ENCODE peak calls at places on chromosome 18, in ten cellular contexts. B is left cardiac atrium; U is left lobe of liver; O is cerebellum; H is COLO829; I is tibial nerve; R is sigmoid colon; Q is Calu3; M is AG09319; D is stimulated activated CD4-positive, alpha-beta T cell treated with anti-CD3 and anti-CD28 coated beads, Interleukin-1b, Interleukin-23, amount 100 ng/mL, for 4 hours. L is an unnamed sample.

GRCh38 chr18:13258792-13259385 is 40.3 kb downstream of the LDLRAD4 start:
- DNase-seq in B (no peak), U (peak), O (peak), H (no peak), I (no peak), R (no peak), Q (no peak), M (no peak), D (no peak), L (no peak)

GRCh38 chr18:40469851-40470250 is 1485.2 kb upstream of the PIK3C3 start:
- DNase-seq in B (no peak), U (no peak), O (peak), H (no peak), I (no peak), R (no peak), Q (no peak), M (no peak), D (no peak), L (no peak)

GRCh38 chr18:74742573-74742972 is 144.9 kb downstream of the ZNF407 start:
- DNase-seq in B (no peak), U (no peak), O (no peak), H (no peak), I (no peak), R (no peak), Q (no peak), M (no peak), D (no peak), L (no peak)

GRCh38 chr18:62551972-62552513 is 29.2 kb downstream of the ZCCHC2 start:
- DNase-seq in B (no peak), U (no peak), O (no peak), H (no peak), I (no peak), R (no peak), Q (no peak), M (no peak), D (no peak), L (no peak)

GRCh38 chr18:34971313-34971712 is 69.9 kb upstream of the MAPRE2 start:
- DNase-seq in B (no peak), U (no peak), O (no peak), H (no peak), I (no peak), R (no peak), Q (no peak), M (no peak), D (no peak), L (no peak)

GRCh38 chr18:79199691-79200374 is 130.6 kb downstream of the ATP9B start:
- DNase-seq in B (no peak), U (no peak), O (no peak), H (peak), I (no peak), R (no peak), Q (no peak), M (no peak), D (no peak), L (no peak)

GRCh38 chr18:40531061-40531460 is 1424.0 kb upstream of the PIK3C3 start:
- DNase-seq in B (no peak), U (no peak), O (no peak), H (no peak), I (no peak), R (no peak), Q (no peak), M (no peak), D (no peak), L (no peak)

GRCh38 chr18:7415081-7415894 is 151.8 kb upstream of the PTPRM start:
- DNase-seq in B (peak), U (no peak), O (no peak), H (no peak), I (peak), R (no peak), Q (no peak), M (no peak), D (no peak), L (peak)

GRCh38 chr18:61285777-61286176 is 47.5 kb upstream of the CDH20 start:
- DNase-seq in B (no peak), U (no peak), O (no peak), H (no peak), I (no peak), R (no peak), Q (no peak), M (no peak), D (no peak), L (no peak)

GRCh38 chr18:52130621-52131020 is 209.4 kb upstream of the DCC start:
- DNase-seq in B (no peak), U (no peak), O (no peak), H (no peak), I (no peak), R (no peak), Q (no peak), M (no peak), D (no peak), L (no peak)

GRCh38 chr18:54828290-54828871 is at the start of gene RAB27B:
- DNase-seq in B (peak), U (peak), O (peak), H (no peak), I (peak), R (peak), Q (peak), M (peak), D (peak), L (peak)

GRCh38 chr18:62881509-62882016 is 166.2 kb downstream of the PHLPP1 start:
- DNase-seq in B (peak), U (no peak), O (peak), H (peak), I (peak), R (no peak), Q (peak), M (peak), D (no peak), L (no peak)

GRCh38 chr18:79962835-79963657 is 1.4 kb upstream of the HSBP1L1 start:
- DNase-seq in B (no peak), U (no peak), O (no peak), H (no peak), I (no peak), R (peak), Q (no peak), M (no peak), D (no peak), L (no peak)

GRCh38 chr18:23307567-23308295 is 145.4 kb upstream of the RIOK3 start:
- DNase-seq in B (no peak), U (no peak), O (no peak), H (no peak), I (no peak), R (no peak), Q (no peak), M (no peak), D (no peak), L (no peak)

GRCh38 chr18:54284967-54285785 is 15.9 kb downstream of the POLI start:
- DNase-seq in B (peak), U (no peak), O (no peak), H (no peak), I (no peak), R (no peak), Q (no peak), M (no peak), D (peak), L (no peak)

GRCh38 chr18:50706199-50706598 is 113.6 kb downstream of the MRO start:
- DNase-seq in B (no peak), U (no peak), O (no peak), H (no peak), I (no peak), R (peak), Q (no peak), M (no peak), D (no peak), L (no peak)

GRCh38 chr18:23992119-23992940 is 22.2 kb upstream of the TTC39C start:
- DNase-seq in B (peak), U (peak), O (peak), H (no peak), I (no peak), R (no peak), Q (peak), M (no peak), D (no peak), L (peak)